ENCODE peak calls at places on chromosomes 4 and X, in nine cellular contexts. C is neural crest cell, H is AG09319, D is choroid plexus epithelial cell, Y is body of pancreas, G is prostate gland, A is cardiac fibroblast, X is heart left ventricle, N is tibial artery. R is an unnamed sample.

GRCh38 chr4:150425161-150425560 is 156.8 kb upstream of the MAB21L2 start:
- DNase-seq in C (no peak), H (no peak), D (no peak), Y (no peak), G (no peak), A (no peak), X (no peak), N (no peak), R (no peak)

GRCh38 chrX:125404667-125405160 is 85.0 kb downstream of the TEX13C start:
- DNase-seq in C (no peak), H (no peak), D (no peak), Y (no peak), G (no peak), A (no peak), X (no peak), N (no peak), R (no peak)

GRCh38 chrX:110286126-110286525 is 31.8 kb downstream of the AMMECR1 start:
- DNase-seq in C (no peak), H (peak), D (peak), Y (no peak), G (no peak), A (peak), X (no peak), N (no peak), R (no peak)

GRCh38 chr4:37453004-37453360 is 208.4 kb downstream of the NWD2 start:
- DNase-seq in C (peak), H (no peak), D (peak), Y (peak), G (peak), A (peak), X (no peak), N (no peak), R (no peak)

GRCh38 chr4:158268553-158268952 is 58.3 kb downstream of the TMEM144 start:
- DNase-seq in C (no peak), H (no peak), D (peak), Y (no peak), G (no peak), A (no peak), X (no peak), N (no peak), R (no peak)

GRCh38 chrX:47206316-47206715 is 12.2 kb upstream of the CDK16 start:
- DNase-seq in C (no peak), H (no peak), D (peak), Y (no peak), G (no peak), A (no peak), X (no peak), N (no peak), R (no peak)

GRCh38 chr4:2231082-2231481 is 10.8 kb downstream of the HAUS3 start:
- DNase-seq in C (no peak), H (no peak), D (no peak), Y (no peak), G (no peak), A (no peak), X (no peak), N (no peak), R (no peak)

GRCh38 chrX:39397561-39398200 is 596.4 kb downstream of the MID1IP1 start:
- DNase-seq in C (no peak), H (no peak), D (no peak), Y (no peak), G (no peak), A (no peak), X (no peak), N (no peak), R (no peak)

GRCh38 chr4:54800831-54801530 is 143.2 kb downstream of the KIT start:
- DNase-seq in C (no peak), H (no peak), D (no peak), Y (no peak), G (no peak), A (no peak), X (no peak), N (no peak), R (no peak)

GRCh38 chr4:136395212-136395722 is 1137.0 kb downstream of the PCDH18 start:
- DNase-seq in C (no peak), H (no peak), D (no peak), Y (no peak), G (no peak), A (no peak), X (peak), N (no peak), R (no peak)

GRCh38 chr4:6892190-6892908 is 17.3 kb upstream of the TBC1D14 start:
- DNase-seq in C (peak), H (no peak), D (peak), Y (no peak), G (peak), A (peak), X (peak), N (no peak), R (no peak)

GRCh38 chr4:157271166-157271869 is 50.8 kb downstream of the GRIA2 start:
- DNase-seq in C (no peak), H (no peak), D (no peak), Y (no peak), G (no peak), A (no peak), X (no peak), N (no peak), R (no peak)

GRCh38 chr4:146632770-146633470 is 5.8 kb upstream of the POU4F2 start:
- DNase-seq in C (no peak), H (no peak), D (no peak), Y (no peak), G (no peak), A (no peak), X (no peak), N (no peak), R (no peak)

GRCh38 chr4:3293410-3294391 is 880 bp downstream of the RGS12 start:
- DNase-seq in C (no peak), H (no peak), D (peak), Y (no peak), G (no peak), A (no peak), X (no peak), N (no peak), R (no peak)

GRCh38 chr4:165592386-165592785 is 213.6 kb downstream of the CPE start:
- DNase-seq in C (no peak), H (no peak), D (peak), Y (no peak), G (no peak), A (peak), X (no peak), N (no peak), R (no peak)

GRCh38 chr4:110309686-110310085 is 111.3 kb upstream of the ELOVL6 start:
- DNase-seq in C (no peak), H (peak), D (peak), Y (no peak), G (no peak), A (peak), X (no peak), N (no peak), R (no peak)

GRCh38 chrX:151004085-151004484 is 20.9 kb downstream of the HMGB3 start:
- DNase-seq in C (no peak), H (no peak), D (no peak), Y (no peak), G (no peak), A (no peak), X (no peak), N (no peak), R (no peak)

GRCh38 chrX:49171752-49172279 is at the start of gene PLP2:
- DNase-seq in C (no peak), H (no peak), D (peak), Y (peak), G (no peak), A (peak), X (peak), N (peak), R (no peak)

GRCh38 chrX:79556750-79557149 is 189.6 kb upstream of the ITM2A start:
- DNase-seq in C (no peak), H (no peak), D (no peak), Y (no peak), G (no peak), A (no peak), X (no peak), N (no peak), R (no peak)

GRCh38 chr4:35963383-35963782 is 280.9 kb downstream of the ARAP2 start:
- DNase-seq in C (no peak), H (no peak), D (peak), Y (no peak), G (no peak), A (no peak), X (no peak), N (no peak), R (no peak)

GRCh38 chr4:107575243-107575642 is 144.8 kb downstream of the PAPSS1 start:
- DNase-seq in C (no peak), H (no peak), D (no peak), Y (no peak), G (no peak), A (no peak), X (no peak), N (no peak), R (no peak)

GRCh38 chr4:107577743-107578142 is 142.3 kb downstream of the PAPSS1 start:
- DNase-seq in C (no peak), H (no peak), D (no peak), Y (no peak), G (no peak), A (no peak), X (no peak), N (no peak), R (no peak)

GRCh38 chr4:107578321-107578720 is 141.7 kb downstream of the PAPSS1 start:
- DNase-seq in C (no peak), H (peak), D (no peak), Y (no peak), G (no peak), A (no peak), X (no peak), N (no peak), R (no peak)

GRCh38 chr4:107579099-107579498 is 140.9 kb downstream of the PAPSS1 start:
- DNase-seq in C (no peak), H (no peak), D (no peak), Y (no peak), G (no peak), A (no peak), X (no peak), N (no peak), R (no peak)
- TF ChIP-seq CTCF in C (no peak), H (no peak), D (no peak), Y (no peak), G (no peak), A (no peak), X (no peak), N (no peak), R (no peak)

DNA sequence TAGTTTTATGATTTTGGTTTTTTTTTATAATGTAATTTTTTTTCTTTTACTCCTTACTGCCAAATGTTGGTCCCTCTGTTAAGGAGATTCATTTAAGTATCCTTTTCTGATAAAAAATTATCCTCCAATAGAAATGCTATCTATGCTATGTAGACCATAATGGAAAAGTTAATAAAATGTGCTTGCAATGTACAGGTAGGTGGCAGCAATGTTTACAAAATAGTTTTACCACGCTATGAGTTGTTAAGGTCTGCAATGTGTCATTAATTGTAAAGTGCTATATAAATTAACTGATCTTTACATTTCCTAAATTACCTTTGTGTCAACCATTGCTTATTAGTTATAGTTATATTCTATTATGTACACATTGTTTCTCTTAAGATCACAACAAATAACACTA is 3.8 kb upstream of the CENPC start:
- DNase-seq in C (no peak), H (no peak), D (peak), Y (no peak), G (no peak), A (peak), X (no peak), N (no peak), R (no peak)
- TF ChIP-seq CTCF in C (peak), H (peak), D (peak), Y (peak), G (peak), A (peak), X (no peak), N (no peak), R (peak)

GRCh38 chr4:83780334-83780733 is 244.4 kb downstream of the GPAT3 start:
- DNase-seq in C (no peak), H (no peak), D (no peak), Y (no peak), G (no peak), A (no peak), X (no peak), N (no peak), R (no peak)

GRCh38 chr4:83785906-83786305 is 250.0 kb downstream of the GPAT3 start:
- DNase-seq in C (no peak), H (peak), D (no peak), Y (no peak), G (no peak), A (no peak), X (no peak), N (no peak), R (no peak)

GRCh38 chr4:83782591-83782990 is 246.7 kb downstream of the GPAT3 start:
- DNase-seq in C (no peak), H (no peak), D (no peak), Y (no peak), G (no peak), A (no peak), X (no peak), N (no peak), R (no peak)

GRCh38 chr4:83781434-83781833 is 245.5 kb downstream of the GPAT3 start:
- DNase-seq in C (no peak), H (no peak), D (no peak), Y (no peak), G (no peak), A (no peak), X (no peak), N (no peak), R (no peak)

GRCh38 chr4:83783179-83783578 is 247.3 kb downstream of the GPAT3 start:
- DNase-seq in C (no peak), H (no peak), D (no peak), Y (no peak), G (no peak), A (no peak), X (no peak), N (no peak), R (no peak)
- TF ChIP-seq CTCF in C (no peak), H (no peak), D (no peak), Y (no peak), G (no peak), A (no peak), X (no peak), N (no peak), R (no peak)

GRCh38 chr4:132227349-132228165 is 921.5 kb upstream of the PCDH10 start:
- DNase-seq in C (peak), H (no peak), D (peak), Y (peak), G (no peak), A (peak), X (no peak), N (no peak), R (no peak)
- TF ChIP-seq CTCF in C (peak), H (no peak), D (peak), Y (peak), G (no peak), A (peak), X (no peak), N (peak), R (peak)

GRCh38 chr4:161642708-161643107 is 521.1 kb downstream of the FSTL5 start:
- DNase-seq in C (no peak), H (no peak), D (peak), Y (no peak), G (no peak), A (peak), X (no peak), N (no peak), R (no peak)
- TF ChIP-seq CTCF in C (no peak), H (no peak), D (peak), Y (peak), G (no peak), A (no peak), X (no peak), N (no peak), R (peak)

GRCh38 chrX:103687073-103687695 is 685 bp upstream of the MORF4L2 start:
- DNase-seq in C (peak), H (peak), D (peak), Y (peak), G (peak), A (no peak), X (peak), N (peak), R (peak)
- TF ChIP-seq CTCF in C (peak), H (peak), D (peak), Y (peak), G (no peak), A (peak), X (peak), N (peak), R (peak)

DNA sequence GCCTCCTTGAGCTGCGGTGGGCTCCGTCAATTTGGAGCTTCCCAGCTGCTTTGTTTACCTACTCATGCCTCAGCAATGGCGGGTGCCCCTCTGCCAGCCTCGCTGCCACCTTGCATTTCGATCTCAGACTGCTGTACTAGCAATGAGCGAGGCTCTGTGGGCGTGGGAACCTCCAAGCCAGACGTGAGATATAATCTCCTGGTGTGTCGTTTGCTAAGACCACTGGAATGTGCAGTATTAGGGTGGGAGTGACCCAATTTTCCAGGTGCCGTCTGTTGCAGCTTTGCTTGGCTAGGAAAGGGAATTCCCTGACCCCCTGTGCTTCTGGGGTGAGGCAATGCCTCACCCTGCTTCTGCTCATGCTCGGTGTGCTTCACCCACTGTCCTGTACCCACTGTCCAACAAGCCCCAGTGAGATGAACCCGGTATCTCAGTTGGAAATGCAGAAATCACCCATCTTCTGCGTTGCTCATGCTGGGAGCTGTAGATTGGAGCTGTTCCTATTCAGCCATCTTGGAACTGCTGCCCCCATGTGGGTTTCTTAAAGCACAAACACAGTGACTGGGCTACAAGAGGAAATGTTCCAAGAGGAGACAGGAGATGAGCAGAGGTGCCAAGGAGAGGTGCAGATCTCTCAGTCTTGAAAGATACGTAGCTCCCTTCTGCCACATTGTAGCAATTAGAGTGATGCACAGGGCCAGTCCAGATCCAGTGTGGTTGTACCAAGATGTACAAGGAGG is 193.0 kb upstream of the IGFBP7 start:
- DNase-seq in C (no peak), H (no peak), D (peak), Y (no peak), G (no peak), A (no peak), X (peak), N (no peak), R (no peak)
- TF ChIP-seq CTCF in C (no peak), H (no peak), D (peak), Y (no peak), G (no peak), A (no peak), X (peak), N (no peak), R (peak)

GRCh38 chr4:72283357-72283756 is 251.6 kb downstream of the NPFFR2 start:
- DNase-seq in C (no peak), H (no peak), D (no peak), Y (no peak), G (no peak), A (no peak), X (no peak), N (no peak), R (no peak)

GRCh38 chr4:72290737-72291136 is 258.9 kb downstream of the NPFFR2 start:
- DNase-seq in C (no peak), H (no peak), D (no peak), Y (no peak), G (no peak), A (no peak), X (no peak), N (no peak), R (no peak)

GRCh38 chr4:72280252-72280651 is 248.5 kb downstream of the NPFFR2 start:
- DNase-seq in C (no peak), H (no peak), D (no peak), Y (no peak), G (no peak), A (no peak), X (no peak), N (no peak), R (no peak)

GRCh38 chr4:72286185-72286584 is 254.4 kb downstream of the NPFFR2 start:
- DNase-seq in C (no peak), H (no peak), D (peak), Y (no peak), G (no peak), A (peak), X (no peak), N (no peak), R (no peak)
- TF ChIP-seq CTCF in C (peak), H (no peak), D (no peak), Y (peak), G (peak), A (peak), X (no peak), N (no peak), R (peak)

GRCh38 chr4:173014836-173015235 is 153.8 kb upstream of the GALNT7 start:
- DNase-seq in C (no peak), H (no peak), D (no peak), Y (no peak), G (no peak), A (no peak), X (no peak), N (no peak), R (no peak)

GRCh38 chr4:173017802-173018201 is 150.8 kb upstream of the GALNT7 start:
- DNase-seq in C (no peak), H (no peak), D (no peak), Y (no peak), G (no peak), A (no peak), X (no peak), N (no peak), R (no peak)

GRCh38 chr4:173012608-173013007 is 156.0 kb upstream of the GALNT7 start:
- DNase-seq in C (no peak), H (no peak), D (no peak), Y (no peak), G (no peak), A (no peak), X (no peak), N (no peak), R (no peak)

GRCh38 chr4:173013232-173013932 is 155.2 kb upstream of the GALNT7 start:
- DNase-seq in C (peak), H (no peak), D (peak), Y (peak), G (peak), A (peak), X (no peak), N (no peak), R (no peak)

DNA sequence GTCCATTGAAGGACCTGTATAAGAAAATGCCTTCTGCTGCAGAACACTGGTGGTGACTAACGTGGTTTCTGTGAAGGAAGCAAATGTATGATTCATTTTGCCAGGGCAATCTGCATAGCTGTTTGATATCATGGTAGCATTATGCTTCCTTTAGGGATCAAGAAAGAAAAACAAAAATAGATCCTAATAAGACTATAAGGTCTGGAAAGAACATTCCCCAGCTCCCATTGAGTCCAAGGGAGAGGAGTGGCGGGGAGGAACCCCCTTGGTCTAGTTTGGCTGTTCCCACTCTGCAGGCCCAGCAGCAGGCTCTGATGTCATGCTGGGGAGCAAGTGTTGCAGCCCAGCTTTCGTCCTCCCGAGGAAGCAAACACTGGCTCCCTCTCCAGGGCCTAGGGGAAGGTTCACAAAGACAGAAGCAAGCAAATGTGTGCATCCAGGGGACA is 154.5 kb upstream of the GALNT7 start:
- DNase-seq in C (peak), H (no peak), D (peak), Y (no peak), G (no peak), A (peak), X (peak), N (no peak), R (no peak)
- TF ChIP-seq CTCF in C (peak), H (no peak), D (peak), Y (no peak), G (no peak), A (peak), X (no peak), N (no peak), R (no peak)

GRCh38 chrX:38192007-38192625 is 28.6 kb downstream of the SRPX start:
- DNase-seq in C (no peak), H (no peak), D (peak), Y (peak), G (peak), A (no peak), X (no peak), N (no peak), R (no peak)
- TF ChIP-seq CTCF in C (peak), H (peak), D (peak), Y (peak), G (peak), A (peak), X (peak), N (no peak), R (peak)